ENCODE peak calls at places on chromosomes 12 and 14, in four cellular contexts. Z is astrocyte of the spinal cord, X is tibial artery, E is coronary artery. A is an unnamed sample.

GRCh38 chr12:74292351-74293194 is 245.1 kb upstream of the ATXN7L3B start:
- DNase-seq in E (no peak), X (no peak), Z (no peak), A (no peak)

GRCh38 chr14:51613436-51613835 is 38.3 kb upstream of the FRMD6 start:
- DNase-seq in E (no peak), X (no peak), Z (no peak), A (no peak)

GRCh38 chr12:47277972-47278448 is 198.3 kb upstream of the AMIGO2 start:
- DNase-seq in E (no peak), Z (peak; percentile 91), X (no peak), A (no peak)

GRCh38 chr12:131724534-131724933 is 13.6 kb downstream of the SFSWAP start:
- DNase-seq in E (no peak), Z (no peak), X (no peak), A (no peak)

GRCh38 chr14:85535916-85536834 is 6.2 kb downstream of the FLRT2 start:
- DNase-seq in X (no peak), Z (peak; percentile 67), E (no peak), A (no peak)

GRCh38 chr12:42893802-42894201 is 304.3 kb upstream of the PRICKLE1 start:
- DNase-seq in Z (peak; percentile 11), E (no peak), X (no peak), A (no peak)

GRCh38 chr12:68106160-68106559 is 53.4 kb downstream of the IFNG start:
- DNase-seq in E (no peak), X (no peak), Z (peak; percentile 72), A (no peak)

GRCh38 chr12:58395056-58395455 is 453.7 kb downstream of the ATP23 start:
- DNase-seq in E (no peak), X (no peak), Z (peak; percentile 27), A (no peak)

GRCh38 chr14:51638071-51638944 is 13.4 kb upstream of the FRMD6 start:
- DNase-seq in X (peak; percentile 80), Z (no peak), E (no peak), A (no peak)

GRCh38 chr14:39762576-39763401 is 330.6 kb upstream of the FBXO33 start:
- DNase-seq in Z (no peak), E (no peak), X (no peak), A (no peak)

GRCh38 chr14:101473045-101473729 is 88.1 kb upstream of the DIO3 start:
- DNase-seq in X (peak; percentile 58), Z (no peak), E (peak; percentile 54), A (no peak)

GRCh38 chr12:111767362-111768158 is 827 bp downstream of the ALDH2 start:
- DNase-seq in E (no peak), Z (no peak), X (no peak), A (no peak)

GRCh38 chr12:3281588-3282150 is 204.5 kb downstream of the TSPAN9 start:
- DNase-seq in E (no peak), Z (no peak), X (no peak), A (no peak)

GRCh38 chr12:106722854-106723253 is 51.6 kb upstream of the RIC8B start:
- DNase-seq in Z (no peak), X (no peak), E (no peak), A (no peak)

GRCh38 chr12:91326043-91327027 is 143.7 kb upstream of the DCN start:
- DNase-seq in X (no peak), Z (peak; percentile 75), E (no peak), A (peak; percentile 27)

GRCh38 chr14:99672506-99673327 is 11.4 kb upstream of the CYP46A1 start:
- DNase-seq in E (no peak), Z (no peak), X (no peak), A (no peak)

GRCh38 chr14:61525293-61526011 is 169.9 kb upstream of the HIF1A start:
- DNase-seq in X (peak; percentile 92), Z (peak; percentile 67), E (peak; percentile 89), A (peak; percentile 29)

GRCh38 chr12:52975204-52975603 is 26.3 kb downstream of the KRT18 start:
- DNase-seq in X (no peak), E (no peak), Z (no peak), A (no peak)

GRCh38 chr14:59140441-59140840 is 48.0 kb upstream of the DAAM1 start:
- DNase-seq in X (no peak), E (no peak), Z (no peak), A (no peak)

GRCh38 chr12:76290963-76291859 is 57.0 kb downstream of the BBS10 start:
- DNase-seq in Z (no peak), X (no peak), E (peak; percentile 8), A (no peak)

GRCh38 chr14:36663404-36664321 is 2.0 kb downstream of the PAX9 start:
- DNase-seq in Z (no peak), E (no peak), X (no peak), A (peak; percentile 18)

GRCh38 chr14:64899958-64900357 is 14.3 kb upstream of the CHURC1 start:
- DNase-seq in X (no peak), Z (no peak), E (no peak), A (no peak)

GRCh38 chr14:81940636-81941035 is 407.0 kb upstream of the SEL1L start:
- DNase-seq in E (no peak), Z (no peak), X (no peak), A (no peak)

GRCh38 chr12:43306066-43306465 is 245.9 kb downstream of the ADAMTS20 start:
- DNase-seq in E (no peak), Z (peak; percentile 95), X (no peak), A (no peak)

GRCh38 chr12:24133385-24133784 is 183.9 kb upstream of the SOX5 start:
- DNase-seq in X (no peak), Z (no peak), E (no peak), A (no peak)

DNA sequence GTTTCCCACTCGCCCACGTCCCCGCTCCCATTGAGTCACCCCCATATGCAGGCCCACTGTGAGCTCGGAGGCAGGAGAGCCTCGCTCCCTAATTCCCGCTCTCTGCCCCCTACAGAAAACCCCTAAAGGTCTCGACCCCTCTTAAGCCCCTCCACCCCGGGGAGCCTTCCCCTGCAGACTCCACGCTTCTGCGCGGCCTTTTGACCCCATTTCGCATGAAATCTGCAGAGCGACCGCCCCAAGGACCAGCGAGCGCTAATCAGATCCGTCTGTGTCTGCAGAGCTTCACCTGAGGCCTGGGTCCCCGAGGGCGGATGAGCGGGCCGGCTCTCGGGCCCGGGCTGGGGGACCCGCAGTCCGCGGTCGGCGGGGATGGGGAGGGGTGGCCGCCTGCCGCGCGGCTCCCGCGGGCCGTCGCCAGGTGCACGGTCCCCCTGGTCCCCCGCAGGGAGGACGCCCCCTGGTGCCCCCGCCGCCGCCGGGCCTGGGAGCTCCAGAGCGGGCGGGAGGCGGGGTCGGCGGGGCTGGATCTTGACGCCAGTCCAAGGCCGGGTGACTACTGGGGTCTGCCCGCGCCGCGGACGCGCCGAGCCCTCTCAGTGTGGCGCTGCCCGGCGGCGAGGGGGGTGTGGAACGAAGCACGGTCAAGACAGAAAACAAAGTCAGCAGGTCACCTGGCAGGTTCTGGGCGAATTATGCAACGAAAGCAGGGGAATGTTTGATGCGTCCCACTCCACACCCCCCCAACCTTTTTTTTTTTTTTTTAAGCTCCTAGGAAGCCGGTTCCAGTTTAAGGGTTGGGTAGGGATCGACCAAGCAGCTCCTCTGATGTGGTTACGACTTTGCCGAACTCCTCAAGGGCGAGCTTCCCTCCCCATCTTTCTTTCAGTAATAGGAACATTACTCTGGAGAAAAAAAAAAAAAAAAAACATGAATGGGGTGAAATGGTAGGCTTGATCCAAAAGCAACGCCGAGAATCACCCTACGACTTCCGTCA is 9.9 kb downstream of the BMP4 start:
- DNase-seq in E (no peak), X (no peak), Z (peak; percentile 46), A (peak; percentile 49)
- TF ChIP-seq CTCF in E (no peak), X (no peak), Z (no peak), A (peak; percentile 13)

GRCh38 chr14:55297611-55298323 is 26.5 kb downstream of the FBXO34 start:
- DNase-seq in X (no peak), E (no peak), Z (no peak), A (peak; percentile 42)
- TF ChIP-seq CTCF in X (no peak), E (no peak), Z (no peak), A (no peak)

DNA sequence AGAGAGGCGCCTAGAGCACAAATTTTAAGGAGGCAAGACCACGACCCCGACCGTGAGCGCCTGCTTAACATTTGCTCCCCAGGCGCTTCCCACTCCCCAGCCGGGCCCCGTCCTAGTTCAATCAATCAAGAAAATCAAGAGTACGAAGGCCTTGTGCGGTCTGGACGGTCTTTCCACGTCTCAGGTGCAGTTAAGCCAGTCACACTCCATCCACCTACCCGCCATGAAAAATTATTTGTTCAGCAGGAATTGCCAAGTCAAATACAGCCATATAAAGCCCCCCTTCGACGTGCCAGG is 610 bp upstream of the LRR1 start:
- DNase-seq in X (no peak), E (no peak), Z (no peak), A (no peak)
- TF ChIP-seq CTCF in X (no peak), E (no peak), Z (no peak), A (no peak)

GRCh38 chr12:22018860-22019259 is 27.2 kb upstream of the CMAS start:
- DNase-seq in Z (peak; percentile 1), X (no peak), E (no peak), A (no peak)
- TF ChIP-seq CTCF in Z (peak; percentile 28), X (peak; percentile 35), E (peak; percentile 15), A (no peak)

GRCh38 chr12:123388948-123389559 is 5.1 kb downstream of the KMT5A start:
- DNase-seq in Z (no peak), E (no peak), X (no peak), A (peak; percentile 57)
- TF ChIP-seq CTCF in Z (no peak), E (no peak), X (no peak), A (no peak)

A was measured in GM13976.